ENCODE peak calls at places on chromosomes 3 and 15, in six cellular contexts. Q is adipocyte; V is CD4-positive, CD25-positive, alpha-beta regulatory T cell; O is left lung; I is stomach; F is left ventricle myocardium inferior. S is an unnamed sample.

GRCh38 chr3:187139126-187139894 is at the start of gene RPL39L:
- DNase-seq in F (peak; percentile 83), I (peak; percentile 81), O (peak; percentile 93), V (peak; percentile 85), Q (peak; percentile 94), S (peak; percentile 87)

GRCh38 chr15:64070965-64071851 is 22.4 kb downstream of the CIAO2A start:
- DNase-seq in F (no peak), V (no peak), O (no peak), Q (peak; percentile 72), I (peak; percentile 58), S (no peak)

GRCh38 chr3:166425900-166426611 is 588.8 kb upstream of the BCHE start:
- DNase-seq in V (no peak), I (no peak), F (no peak), Q (no peak), O (no peak), S (peak; percentile 29)

GRCh38 chr15:81859737-81860516 is 185.9 kb downstream of the MEX3B start:
- DNase-seq in O (peak; percentile 47), V (no peak), F (no peak), Q (no peak), I (no peak), S (no peak)

GRCh38 chr15:89495638-89496145 is 691 bp downstream of the RHCG start:
- DNase-seq in I (no peak), F (no peak), Q (no peak), V (no peak), O (no peak), S (no peak)

GRCh38 chr3:58623961-58624360 is 42.6 kb downstream of the FAM3D start:
- DNase-seq in Q (peak; percentile 60), I (no peak), O (no peak), V (no peak), F (no peak), S (no peak)

GRCh38 chr15:42696626-42697025 is 40.3 kb downstream of the CDAN1 start:
- DNase-seq in I (no peak), Q (no peak), V (no peak), O (no peak), F (no peak), S (no peak)

GRCh38 chr3:148429206-148429605 is 268.5 kb upstream of the AGTR1 start:
- DNase-seq in V (no peak), F (no peak), Q (no peak), I (no peak), O (no peak), S (no peak)

GRCh38 chr3:4425055-4425454 is 42.0 kb downstream of the SUMF1 start:
- DNase-seq in F (no peak), O (no peak), I (no peak), V (no peak), Q (no peak), S (no peak)

GRCh38 chr15:99087405-99087943 is 17.4 kb upstream of the SYNM start:
- DNase-seq in O (no peak), F (no peak), V (no peak), I (no peak), Q (no peak), S (no peak)

GRCh38 chr3:165635791-165636681 is 201.2 kb downstream of the BCHE start:
- DNase-seq in V (no peak), I (no peak), O (no peak), Q (no peak), F (no peak), S (no peak)

GRCh38 chr15:47439146-47439869 is 278.0 kb upstream of the SEMA6D start:
- DNase-seq in O (no peak), V (no peak), Q (peak; percentile 51), F (no peak), I (no peak), S (no peak)

GRCh38 chr15:78859971-78860733 is 12.5 kb upstream of the MORF4L1 start:
- DNase-seq in O (peak; percentile 83), Q (peak; percentile 91), F (peak; percentile 72), I (peak; percentile 80), V (peak; percentile 44), S (peak; percentile 72)

GRCh38 chr3:81663114-81663513 is 98.3 kb downstream of the GBE1 start:
- DNase-seq in V (no peak), Q (no peak), F (no peak), I (no peak), O (no peak), S (no peak)

GRCh38 chr3:195873281-195873887 is 35.0 kb downstream of the TNK2 start:
- DNase-seq in I (no peak), Q (no peak), F (no peak), O (peak; percentile 77), V (no peak), S (no peak)

GRCh38 chr3:14345496-14346150 is 56.8 kb upstream of the SLC6A6 start:
- DNase-seq in F (no peak), Q (peak; percentile 74), V (no peak), O (no peak), I (no peak), S (no peak)

GRCh38 chr15:31228980-31229826 is 97.4 kb upstream of the KLF13 start:
- DNase-seq in V (no peak), Q (no peak), O (peak; percentile 88), I (peak; percentile 88), F (no peak), S (no peak)

GRCh38 chr15:75578206-75578947 is 738 bp downstream of the PTPN9 start:
- DNase-seq in V (peak; percentile 7), O (peak; percentile 91), F (peak; percentile 27), Q (peak; percentile 73), I (peak; percentile 44), S (no peak)

GRCh38 chr15:68318008-68318835 is 40.7 kb downstream of the FEM1B start:
- DNase-seq in V (no peak), F (no peak), O (peak; percentile 13), Q (no peak), I (no peak), S (no peak)

GRCh38 chr15:71752604-71753289 is 57.6 kb upstream of the NR2E3 start:
- DNase-seq in F (no peak), I (no peak), Q (peak; percentile 83), O (no peak), V (no peak), S (peak; percentile 39)

GRCh38 chr15:77666296-77666660 is 33.6 kb upstream of the LINGO1 start:
- DNase-seq in F (no peak), O (no peak), V (no peak), I (no peak), Q (no peak), S (no peak)

GRCh38 chr3:133475245-133476010 is 75.6 kb downstream of the BFSP2 start:
- DNase-seq in O (no peak), F (no peak), I (no peak), V (peak; percentile 10), Q (no peak), S (no peak)

GRCh38 chr15:25180606-25181289 is 226.0 kb downstream of the SNRPN start:
- DNase-seq in V (no peak), Q (no peak), F (peak; percentile 2), O (peak; percentile 33), I (peak; percentile 17), S (no peak)

DNA sequence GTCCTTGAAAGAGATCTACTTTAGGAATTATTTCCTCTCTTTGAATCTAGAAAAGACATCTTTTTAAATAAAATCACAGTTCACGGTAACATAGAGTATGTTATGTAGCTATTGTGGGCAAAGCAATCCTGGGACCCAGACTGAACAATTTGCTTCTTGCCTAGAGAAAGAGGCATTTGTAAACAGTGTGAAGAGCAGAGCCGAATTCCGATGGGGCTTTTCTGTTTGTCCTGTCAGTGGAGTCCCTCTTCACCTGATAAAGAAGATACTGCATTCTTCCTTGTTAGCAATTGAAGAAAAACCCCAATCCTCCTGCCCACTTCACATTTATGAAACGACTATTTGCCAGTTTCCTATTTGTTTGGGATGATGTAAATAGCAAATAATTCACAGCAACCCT is 462.9 kb downstream of the WDR72 start:
- DNase-seq in O (no peak), Q (no peak), V (no peak), I (no peak), F (no peak), S (no peak)
- H3K4me1 ChIP-seq in O (no peaks in the 10 kb centered on the region), Q (no peaks in the 10 kb centered on the region), V (no peaks in the 10 kb centered on the region), I (no peaks in the 10 kb centered on the region), F (no peaks in the 10 kb centered on the region), S (no peaks in the 10 kb centered on the region)

DNA sequence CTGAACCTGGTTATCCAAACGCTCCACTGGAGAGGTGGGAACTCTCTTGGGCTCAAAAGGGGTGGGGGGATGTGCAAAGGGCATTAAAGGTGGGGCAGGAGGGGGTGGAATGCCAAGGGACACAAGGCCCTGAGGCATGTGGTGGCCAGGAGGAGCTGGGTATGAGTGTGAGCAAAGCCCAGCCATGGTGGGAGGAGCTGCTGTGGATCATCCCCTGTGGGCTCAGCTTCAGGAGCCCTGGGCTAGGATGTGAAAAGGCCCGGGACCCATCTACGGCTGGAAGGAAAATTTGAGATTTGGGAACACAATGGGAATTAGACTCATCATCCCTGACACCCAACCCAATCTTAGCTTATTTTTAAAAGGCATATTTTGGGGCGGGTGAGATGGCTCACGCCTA is 33.3 kb downstream of the MGLL start:
- DNase-seq in I (no peak), F (no peak), Q (no peak), V (no peak), O (no peak), S (no peak)
- H3K36me3 ChIP-seq in I (no peaks in the 10 kb centered on the region), F (peaks cover 2% of the 10 kb centered on the region), Q (no peaks in the 10 kb centered on the region), V (no peaks in the 10 kb centered on the region), O (no peaks in the 10 kb centered on the region), S (no peaks in the 10 kb centered on the region)

DNA sequence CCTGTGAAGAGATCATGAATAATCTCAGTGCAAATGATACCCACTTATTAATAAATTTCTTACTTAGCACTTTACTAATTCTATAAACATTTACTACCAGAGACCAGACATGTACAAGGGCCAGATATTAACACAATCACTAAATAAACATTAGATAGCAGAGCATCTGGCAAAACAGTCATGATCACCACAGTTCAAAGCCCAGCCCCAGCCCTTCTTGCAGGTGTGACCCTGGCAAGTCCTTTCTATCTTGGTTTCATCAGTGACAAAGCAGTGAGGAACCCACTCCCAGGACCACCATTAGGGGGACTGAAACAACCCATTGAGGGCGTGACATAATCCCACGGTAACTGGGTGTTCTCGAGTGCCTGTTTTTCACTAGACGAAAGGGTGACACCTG is 11.6 kb downstream of the ZXDC start:
- DNase-seq in Q (no peak), I (no peak), F (no peak), O (no peak), V (no peak), S (no peak)
- H3K4me1 ChIP-seq in Q (peaks cover 12% of the 10 kb centered on the region), I (peaks cover 49% of the 10 kb centered on the region), F (peaks cover 54% of the 10 kb centered on the region), O (peaks cover 49% of the 10 kb centered on the region), V (no peaks in the 10 kb centered on the region), S (no peaks in the 10 kb centered on the region)

DNA sequence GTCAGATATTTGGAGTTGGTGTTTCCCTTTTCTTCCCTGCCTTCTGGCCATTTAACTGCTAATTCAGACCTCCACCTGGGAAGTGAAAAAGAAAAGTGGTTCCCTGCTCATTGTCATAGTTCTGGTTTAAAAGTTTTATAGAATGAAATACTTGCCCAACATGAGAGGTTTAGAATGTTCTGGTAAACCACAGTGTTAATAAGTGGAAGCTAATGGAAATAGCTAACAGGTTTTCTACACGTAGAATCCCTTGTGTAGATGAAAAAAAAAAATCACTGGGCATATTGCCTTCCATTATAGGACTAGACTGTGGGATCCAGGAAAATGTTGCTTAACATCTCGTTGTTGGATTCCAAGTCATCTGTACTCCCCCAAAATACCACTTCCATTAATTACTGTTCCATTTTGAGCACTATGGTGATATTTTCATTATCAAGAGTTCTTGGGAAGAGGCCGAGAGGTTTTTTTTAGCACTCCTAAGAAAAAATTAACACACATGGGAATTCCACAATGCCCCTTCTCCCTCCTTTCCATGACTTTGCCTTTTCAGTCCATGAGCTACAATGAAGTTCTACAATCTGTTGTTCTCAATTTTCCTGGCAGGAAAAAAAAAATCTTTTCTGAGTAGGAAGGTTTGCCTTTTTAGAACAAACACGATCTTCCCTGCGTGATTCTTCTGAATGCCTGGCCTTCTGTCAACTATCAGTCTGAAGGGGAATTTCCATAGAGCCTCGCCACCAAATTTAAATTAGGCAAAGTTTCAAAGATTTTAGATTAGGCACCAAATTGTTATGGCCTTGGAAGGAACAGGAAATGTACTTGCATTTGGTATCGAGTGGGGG is 74.4 kb upstream of the CTDSPL start:
- DNase-seq in F (no peak), O (no peak), Q (no peak), I (no peak), V (no peak), S (no peak)
- H3K36me3 ChIP-seq in F (peaks cover 19% of the 10 kb centered on the region), O (no peaks in the 10 kb centered on the region), Q (no peaks in the 10 kb centered on the region), I (no peaks in the 10 kb centered on the region), V (no peaks in the 10 kb centered on the region), S (no peaks in the 10 kb centered on the region)

S was measured in iPS DF 6.9.